ENCODE peak calls at places on chromosomes 6 and 20, in eight cellular contexts. H is left ventricle myocardium inferior; G is activated CD4-positive, alpha-beta memory T cell treated with anti-CD3 and anti-CD28 coated beads for 36 hours; J is psoas muscle; T is T-cell; W is astrocyte of the spinal cord; F is HEK293T; L is amniotic stem cell. O is an unnamed sample.

GRCh38 chr6:42813906-42814444 is 32.1 kb downstream of the BICRAL start:
- DNase-seq in H (no peak), J (no peak), T (no peak), W (no peak), F (no peak), L (no peak), G (no peak), O (no peak)

GRCh38 chr20:50071039-50071888 is 41.7 kb downstream of the UBE2V1 start:
- DNase-seq in J (peak; percentile 89), W (peak; percentile 74), G (peak; percentile 94), F (peak; percentile 94), H (peak; percentile 89), L (no peak), T (peak; percentile 77), O (peak; percentile 95)

GRCh38 chr20:30921286-30922071 is 336.0 kb upstream of the DEFB115 start:
- DNase-seq in F (no peak), G (no peak), T (no peak), J (no peak), H (no peak), W (no peak), L (no peak), O (no peak)

GRCh38 chr6:152316024-152316423 is 321.1 kb downstream of the SYNE1 start:
- DNase-seq in H (peak; percentile 41), G (no peak), F (no peak), W (peak; percentile 80), T (no peak), J (peak; percentile 44), L (no peak), O (no peak)

GRCh38 chr6:138988469-138988834 is 399 bp upstream of the REPS1 start:
- DNase-seq in F (peak; percentile 57), J (no peak), T (no peak), G (no peak), L (no peak), H (no peak), W (no peak), O (no peak)

GRCh38 chr6:106444777-106445507 is 84.4 kb downstream of the CRYBG1 start:
- DNase-seq in H (no peak), J (no peak), L (peak; percentile 40), G (no peak), T (peak; percentile 1), F (peak; percentile 73), W (peak; percentile 61), O (peak; percentile 8)

GRCh38 chr6:64477311-64477850 is 841.8 kb downstream of the PHF3 start:
- DNase-seq in L (no peak), G (no peak), J (no peak), W (peak; percentile 26), F (no peak), T (no peak), H (no peak), O (no peak)

GRCh38 chr20:24918579-24919566 is 30.2 kb upstream of the CST7 start:
- DNase-seq in F (no peak), H (no peak), G (no peak), T (no peak), J (no peak), L (no peak), W (no peak), O (no peak)

GRCh38 chr6:113859349-113860164 is 2.4 kb downstream of the MARCKS start:
- DNase-seq in T (no peak), J (peak; percentile 52), H (peak; percentile 38), F (peak; percentile 36), W (peak; percentile 55), G (no peak), L (no peak), O (no peak)

GRCh38 chr20:45347936-45348809 is at the start of gene SDC4:
- DNase-seq in G (peak; percentile 76), L (peak; percentile 45), H (peak; percentile 70), T (peak; percentile 22), W (peak; percentile 49), F (peak; percentile 69), J (peak; percentile 79), O (peak; percentile 74)

GRCh38 chr20:36248836-36249235 is 12.6 kb downstream of the AAR2 start:
- DNase-seq in G (no peak), W (no peak), L (no peak), F (no peak), T (no peak), J (no peak), H (no peak), O (no peak)

GRCh38 chr20:34713194-34713943 is 9.2 kb downstream of the TP53INP2 start:
- DNase-seq in T (no peak), F (no peak), W (peak; percentile 97), G (no peak), H (no peak), J (no peak), L (peak; percentile 95), O (peak; percentile 38)